ENCODE peak calls at places on chromosomes 5 and 9, in four cellular contexts. One of them, this sample, is unnamed.

GRCh38 chr5:173202266-173202875 is 32.6 kb downstream of the NKX2-5 start:
- DNase-seq in A673: no peak
- DNase-seq in GM23248: no peak
- DNase-seq in fibroblast of pulmonary artery: no peak
- DNase-seq in this sample: no peak

GRCh38 chr5:88722546-88722945 is 160.4 kb downstream of the MEF2C start:
- DNase-seq in A673: no peak
- DNase-seq in GM23248: no peak
- DNase-seq in fibroblast of pulmonary artery: no peak
- DNase-seq in this sample: peak

GRCh38 chr5:144189800-144190429 is 19.2 kb downstream of the KCTD16 start:
- DNase-seq in A673: no peak
- DNase-seq in GM23248: peak
- DNase-seq in fibroblast of pulmonary artery: peak
- DNase-seq in this sample: no peak

GRCh38 chr9:95807326-95807947 is 68.1 kb upstream of the ERCC6L2 start:
- DNase-seq in A673: no peak
- DNase-seq in GM23248: no peak
- DNase-seq in fibroblast of pulmonary artery: no peak
- DNase-seq in this sample: no peak

GRCh38 chr9:91495450-91495849 is 71.8 kb upstream of the NFIL3 start:
- DNase-seq in A673: peak
- DNase-seq in GM23248: peak
- DNase-seq in fibroblast of pulmonary artery: peak
- DNase-seq in this sample: no peak

GRCh38 chr5:153818626-153819025 is 220.1 kb downstream of the FAM114A2 start:
- DNase-seq in A673: no peak
- DNase-seq in GM23248: peak
- DNase-seq in fibroblast of pulmonary artery: no peak
- DNase-seq in this sample: no peak

GRCh38 chr9:76092572-76092971 is 202.1 kb downstream of the PCSK5 start:
- DNase-seq in A673: no peak
- DNase-seq in GM23248: no peak
- DNase-seq in fibroblast of pulmonary artery: no peak
- DNase-seq in this sample: no peak

GRCh38 chr9:137067860-137068538 is 2.4 kb downstream of the SAPCD2 start:
- DNase-seq in A673: peak
- DNase-seq in GM23248: peak
- DNase-seq in fibroblast of pulmonary artery: peak
- DNase-seq in this sample: peak

GRCh38 chr9:14395300-14396082 is 81.5 kb upstream of the NFIB start:
- DNase-seq in A673: no peak
- DNase-seq in GM23248: no peak
- DNase-seq in fibroblast of pulmonary artery: no peak
- DNase-seq in this sample: peak

GRCh38 chr5:130532786-130533185 is 628.5 kb downstream of the CHSY3 start:
- DNase-seq in A673: no peak
- DNase-seq in GM23248: no peak
- DNase-seq in fibroblast of pulmonary artery: no peak
- DNase-seq in this sample: no peak

GRCh38 chr9:93240891-93241334 is 57.0 kb downstream of the WNK2 start:
- DNase-seq in A673: no peak
- DNase-seq in GM23248: no peak
- DNase-seq in fibroblast of pulmonary artery: no peak
- DNase-seq in this sample: no peak

GRCh38 chr9:135980926-135981630 is 19.9 kb upstream of the UBAC1 start:
- DNase-seq in A673: no peak
- DNase-seq in GM23248: no peak
- DNase-seq in fibroblast of pulmonary artery: no peak
- DNase-seq in this sample: no peak

GRCh38 chr9:34961574-34962480 is 3.7 kb downstream of the PHF24 start:
- DNase-seq in A673: no peak
- DNase-seq in GM23248: peak
- DNase-seq in fibroblast of pulmonary artery: peak
- DNase-seq in this sample: peak

GRCh38 chr5:118722165-118723020 is 266.0 kb downstream of the DTWD2 start:
- DNase-seq in A673: no peak
- DNase-seq in GM23248: no peak
- DNase-seq in fibroblast of pulmonary artery: no peak
- DNase-seq in this sample: no peak

GRCh38 chr9:26191711-26192110 is 513.5 kb upstream of the TUSC1 start:
- DNase-seq in A673: no peak
- DNase-seq in GM23248: no peak
- DNase-seq in fibroblast of pulmonary artery: no peak
- DNase-seq in this sample: no peak

GRCh38 chr9:71036501-71036900 is 84.9 kb downstream of the TRPM3 start:
- DNase-seq in A673: peak
- DNase-seq in GM23248: no peak
- DNase-seq in fibroblast of pulmonary artery: peak
- DNase-seq in this sample: no peak

GRCh38 chr9:93028448-93029006 is 30.0 kb upstream of the SUSD3 start:
- DNase-seq in A673: peak
- DNase-seq in GM23248: no peak
- DNase-seq in fibroblast of pulmonary artery: peak
- DNase-seq in this sample: peak

GRCh38 chr9:98039474-98040072 is 17.0 kb upstream of the NANS start:
- DNase-seq in A673: no peak
- DNase-seq in GM23248: peak
- DNase-seq in fibroblast of pulmonary artery: no peak
- DNase-seq in this sample: no peak

GRCh38 chr9:24986331-24986730 is 440.6 kb upstream of the IZUMO3 start:
- DNase-seq in A673: no peak
- DNase-seq in GM23248: no peak
- DNase-seq in fibroblast of pulmonary artery: no peak
- DNase-seq in this sample: peak

GRCh38 chr5:102139029-102139428 is 157.1 kb downstream of the SLCO4C1 start:
- DNase-seq in A673: no peak
- DNase-seq in GM23248: no peak
- DNase-seq in fibroblast of pulmonary artery: no peak
- DNase-seq in this sample: no peak

GRCh38 chr9:27467486-27467885 is 56.6 kb upstream of the IFNK start:
- DNase-seq in A673: no peak
- DNase-seq in GM23248: no peak
- DNase-seq in fibroblast of pulmonary artery: no peak
- DNase-seq in this sample: no peak

DNA sequence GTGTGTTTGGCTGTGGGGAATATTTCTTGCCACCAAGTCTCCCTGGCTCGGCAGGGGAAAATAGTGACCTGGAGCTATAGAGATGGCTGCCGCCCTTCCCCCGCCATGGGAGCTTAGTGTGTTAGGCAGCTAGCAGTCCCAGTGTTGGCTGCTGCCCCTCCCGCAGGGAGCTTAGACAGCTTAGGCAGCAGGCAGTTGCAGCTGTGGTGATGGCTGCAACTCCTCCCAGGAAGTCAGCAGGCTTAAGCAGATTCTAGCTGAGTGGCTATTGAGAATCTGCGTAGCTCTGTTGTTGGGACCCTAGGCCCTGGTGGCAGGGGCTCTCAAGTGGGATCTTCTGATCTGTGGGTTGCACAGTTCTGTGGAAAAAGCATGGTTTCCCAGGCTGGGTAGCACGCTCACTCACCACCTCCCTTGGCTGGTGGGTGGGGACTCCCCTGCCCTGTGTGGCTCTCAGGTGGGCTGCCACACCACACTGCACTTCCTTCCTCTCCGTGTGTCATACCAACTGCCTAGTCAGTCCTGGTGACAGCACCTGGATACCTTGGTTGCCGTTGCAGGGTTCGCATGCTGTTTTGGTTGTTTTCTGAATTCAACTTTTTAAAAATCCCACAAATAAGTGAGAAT is 9.3 kb downstream of the OR1N2 start:
- DNase-seq in A673: peak
- DNase-seq in GM23248: no peak
- DNase-seq in fibroblast of pulmonary artery: no peak
- DNase-seq in this sample: peak
- H3K4me3 ChIP-seq in A673: no peak
- H3K4me3 ChIP-seq in GM23248: no peak
- H3K4me3 ChIP-seq in fibroblast of pulmonary artery: no peak
- H3K4me3 ChIP-seq in this sample: no peak

DNA sequence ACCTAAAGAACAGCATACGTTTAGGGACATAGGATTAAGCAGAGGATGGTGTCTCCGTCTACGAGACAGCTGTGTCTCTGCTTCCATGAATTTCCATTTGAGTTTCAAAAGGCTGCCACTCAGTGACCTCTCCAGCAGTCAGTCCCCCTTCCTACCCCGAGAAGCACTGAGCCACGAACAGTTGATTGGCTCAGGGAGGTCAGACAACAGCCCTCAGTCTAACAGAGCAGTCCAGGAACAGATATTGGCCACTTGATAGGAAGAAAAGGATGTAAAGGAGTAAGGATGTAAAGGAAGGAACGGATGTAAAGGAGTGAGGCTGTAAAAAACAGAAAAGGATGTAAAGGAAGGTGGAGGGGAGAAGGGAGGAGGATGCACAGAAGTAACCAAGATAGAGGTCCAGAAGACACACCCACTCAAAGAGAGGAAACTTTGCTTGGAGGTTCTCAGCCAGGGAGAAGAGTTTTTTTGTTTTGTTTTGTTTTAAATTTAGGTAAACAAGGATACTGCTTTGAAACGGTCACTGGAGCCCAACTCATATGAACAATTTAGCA is 3.2 kb upstream of the NR4A3 start:
- DNase-seq in A673: no peak
- DNase-seq in GM23248: peak
- DNase-seq in fibroblast of pulmonary artery: no peak
- DNase-seq in this sample: peak
- H3K4me3 ChIP-seq in A673: peak
- H3K4me3 ChIP-seq in GM23248: peak
- H3K4me3 ChIP-seq in fibroblast of pulmonary artery: peak
- H3K4me3 ChIP-seq in this sample: peak

DNA sequence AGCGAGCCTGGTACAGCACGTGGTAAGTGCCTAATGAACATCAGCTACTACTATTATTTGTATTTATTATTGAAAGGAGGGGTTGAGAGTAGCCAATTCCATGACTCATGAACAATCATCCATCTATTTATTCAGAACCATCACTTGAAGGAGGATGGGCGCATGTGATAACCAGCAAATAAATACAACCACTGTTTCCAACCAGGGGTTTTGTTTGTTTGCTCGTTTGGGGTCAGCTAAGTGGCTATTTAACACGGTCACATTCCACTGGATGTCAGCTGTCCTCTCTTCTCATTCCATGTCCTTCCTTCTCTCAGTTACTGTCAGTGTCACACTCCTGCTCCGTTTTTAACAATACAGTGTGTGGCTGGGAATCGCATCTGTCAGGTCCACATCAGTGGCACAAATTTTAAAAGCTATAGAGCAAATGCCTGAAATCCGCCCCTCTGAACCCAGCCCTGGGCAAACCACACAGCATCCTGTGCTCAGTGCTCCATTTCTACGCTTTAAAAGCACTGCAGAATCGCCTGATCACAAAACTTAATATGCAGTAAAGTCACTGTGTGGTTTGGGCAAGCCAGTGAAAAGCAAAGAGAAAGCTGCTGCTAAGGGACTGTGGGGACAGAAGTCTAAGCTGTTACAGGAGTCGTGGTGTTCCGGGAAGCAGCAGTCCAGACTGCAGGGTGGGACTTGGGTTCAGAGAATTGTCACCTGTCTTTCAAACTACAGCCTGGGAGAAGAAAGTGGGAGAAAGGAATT is 8.5 kb downstream of the RAPGEF1 start:
- DNase-seq in A673: no peak
- DNase-seq in GM23248: peak
- DNase-seq in fibroblast of pulmonary artery: no peak
- DNase-seq in this sample: no peak
- H3K4me3 ChIP-seq in A673: no peak
- H3K4me3 ChIP-seq in GM23248: no peak
- H3K4me3 ChIP-seq in fibroblast of pulmonary artery: no peak
- H3K4me3 ChIP-seq in this sample: no peak

GRCh38 chr9:77180056-77180455 is 2.7 kb downstream of the VPS13A start:
- DNase-seq in A673: no peak
- DNase-seq in GM23248: no peak
- DNase-seq in fibroblast of pulmonary artery: no peak
- DNase-seq in this sample: no peak
- H3K4me3 ChIP-seq in A673: no peak
- H3K4me3 ChIP-seq in GM23248: no peak
- H3K4me3 ChIP-seq in fibroblast of pulmonary artery: no peak
- H3K4me3 ChIP-seq in this sample: no peak